ENCODE peak calls at places on chromosomes 1 and 21, in six cellular contexts. I, C, N, B, M and Q are unnamed samples.

GRCh38 chr1:245969274-245969673 is 537.8 kb downstream of the SMYD3 start:
- DNase-seq in I (no peak), C (no peak), N (no peak), B (peak; percentile 49), M (no peak), Q (no peak)

GRCh38 chr1:155305881-155306391 is 2.7 kb upstream of the FDPS start:
- DNase-seq in I (no peak), C (no peak), N (no peak), B (no peak), M (no peak), Q (no peak)

GRCh38 chr1:197787056-197787455 is 11.8 kb upstream of the DENND1B start:
- DNase-seq in I (no peak), C (no peak), N (no peak), B (no peak), M (no peak), Q (no peak)

GRCh38 chr21:44773291-44773932 is 28.2 kb downstream of the UBE2G2 start:
- DNase-seq in I (no peak), C (no peak), N (no peak), B (no peak), M (no peak), Q (no peak)

GRCh38 chr1:29639156-29639736 is 402.9 kb downstream of the PTPRU start:
- DNase-seq in I (no peak), C (no peak), N (no peak), B (no peak), M (no peak), Q (no peak)

GRCh38 chr21:41610042-41610839 is 102.3 kb upstream of the TMPRSS2 start:
- DNase-seq in I (peak; percentile 57), C (peak; percentile 78), N (peak; percentile 65), B (no peak), M (no peak), Q (peak; percentile 89)

GRCh38 chr21:42406201-42406601 is 2.5 kb downstream of the UBASH3A start:
- DNase-seq in I (no peak), C (no peak), N (no peak), B (no peak), M (no peak), Q (no peak)

GRCh38 chr1:177256153-177256814 is 85.5 kb downstream of the BRINP2 start:
- DNase-seq in I (peak; percentile 23), C (peak; percentile 47), N (peak; percentile 65), B (peak; percentile 7), M (no peak), Q (peak; percentile 40)